ENCODE peak calls at places on chromosomes 16 and 17, in eight cellular contexts. B is upper lobe of right lung, Y is non-pigmented ciliary epithelial cell, X is amygdala, S is naive B cell, V is mucosa of descending colon, E is cardiac muscle cell, P is EL. A is an unnamed sample.
A peak's percentile ranks its signal among the peaks of the same experiment; 100 is the strongest.

GRCh38 chr17:34156741-34157589 is 98.1 kb upstream of the CCL2 start:
- DNase-seq in Y (no peak), X (no peak), E (peak; percentile 34), B (peak; percentile 59), S (no peak), P (no peak), V (no peak), A (no peak)

GRCh38 chr17:55480907-55481306 is 30.3 kb downstream of the SMIM36 start:
- DNase-seq in Y (no peak), X (no peak), S (no peak), E (no peak), B (no peak), V (no peak), P (no peak), A (no peak)

GRCh38 chr16:19840524-19841110 is 44.0 kb downstream of the GPRC5B start:
- DNase-seq in Y (no peak), X (no peak), V (no peak), S (no peak), B (no peak), E (peak; percentile 74), P (no peak), A (no peak)

GRCh38 chr17:81518113-81518784 is 5.7 kb upstream of the ACTG1 start:
- DNase-seq in E (peak; percentile 55), S (no peak), Y (no peak), P (no peak), V (no peak), B (no peak), X (no peak), A (peak; percentile 73)

GRCh38 chr16:89031715-89032659 is 55.0 kb upstream of the CBFA2T3 start:
- DNase-seq in S (peak; percentile 87), Y (no peak), P (no peak), V (peak; percentile 49), B (no peak), X (peak; percentile 13), E (no peak), A (no peak)

GRCh38 chr17:73976676-73977521 is 226.6 kb upstream of the RPL38 start:
- DNase-seq in S (no peak), Y (no peak), B (peak; percentile 38), E (no peak), P (no peak), V (no peak), X (no peak), A (no peak)

GRCh38 chr17:72270530-72270929 is 149.7 kb downstream of the SOX9 start:
- DNase-seq in E (no peak), Y (no peak), X (no peak), S (no peak), B (no peak), P (peak; percentile 79), V (no peak), A (no peak)

GRCh38 chr17:32319548-32319905 is 22.4 kb downstream of the C17orf75 start:
- DNase-seq in B (peak; percentile 87), E (peak; percentile 73), S (peak; percentile 79), Y (no peak), X (peak; percentile 47), V (peak; percentile 85), P (peak; percentile 69), A (peak; percentile 91)

GRCh38 chr16:89775223-89775622 is 41.2 kb downstream of the FANCA start:
- DNase-seq in Y (no peak), B (no peak), S (no peak), E (no peak), V (no peak), P (no peak), X (no peak), A (no peak)

GRCh38 chr17:68674271-68674925 is 73.2 kb upstream of the FAM20A start:
- DNase-seq in S (no peak), X (no peak), B (no peak), E (no peak), V (no peak), Y (no peak), P (peak; percentile 35), A (no peak)

GRCh38 chr16:23511731-23512130 is 1.4 kb upstream of the GGA2 start:
- DNase-seq in Y (no peak), S (no peak), V (no peak), B (no peak), P (no peak), E (no peak), X (no peak), A (no peak)

GRCh38 chr17:2751482-2751881 is 2.0 kb upstream of the CCDC92B start:
- DNase-seq in X (no peak), B (no peak), Y (no peak), P (no peak), V (no peak), E (no peak), S (no peak), A (peak; percentile 67)

GRCh38 chr17:72445055-72445991 is 324.5 kb downstream of the SOX9 start:
- DNase-seq in B (peak; percentile 54), Y (no peak), E (no peak), X (peak; percentile 11), V (peak; percentile 80), S (no peak), P (no peak), A (no peak)

GRCh38 chr16:24364596-24364995 is 108.5 kb downstream of the CACNG3 start:
- DNase-seq in P (no peak), E (no peak), V (no peak), Y (no peak), B (no peak), S (no peak), X (no peak), A (no peak)

A was measured in H9.